ENCODE peak calls at places on chromosomes 3 and 15, in five cellular contexts. One of them, this sample, is unnamed.

GRCh38 chr3:188568750-188569149 is 414.8 kb downstream of the LPP start:
- DNase-seq in K562: no peak
- DNase-seq in HepG2: no peak
- DNase-seq in H1: no peak
- DNase-seq in GM12878: no peak
- DNase-seq in this sample: no peak

GRCh38 chr3:108512671-108513070 is 2.3 kb upstream of the MYH15 start:
- DNase-seq in K562: no peak
- DNase-seq in HepG2: no peak
- DNase-seq in H1: no peak
- DNase-seq in GM12878: no peak
- DNase-seq in this sample: no peak

GRCh38 chr3:123818921-123819429 is 65.2 kb downstream of the MYLK start:
- DNase-seq in K562: no peak
- DNase-seq in HepG2: peak
- DNase-seq in H1: no peak
- DNase-seq in GM12878: no peak
- DNase-seq in this sample: no peak

GRCh38 chr3:20511863-20512262 is 325.9 kb upstream of the SGO1 start:
- DNase-seq in K562: peak
- DNase-seq in HepG2: peak
- DNase-seq in H1: peak
- DNase-seq in GM12878: no peak
- DNase-seq in this sample: peak

GRCh38 chr3:173217127-173217526 is 76.1 kb upstream of the SPATA16 start:
- DNase-seq in K562: no peak
- DNase-seq in HepG2: no peak
- DNase-seq in H1: no peak
- DNase-seq in GM12878: no peak
- DNase-seq in this sample: no peak

GRCh38 chr15:91780387-91780786 is 73.1 kb upstream of the SLCO3A1 start:
- DNase-seq in K562: no peak
- DNase-seq in HepG2: no peak
- DNase-seq in H1: no peak
- DNase-seq in GM12878: no peak
- DNase-seq in this sample: no peak

GRCh38 chr3:45507820-45508317 is 86.7 kb upstream of the LIMD1 start:
- DNase-seq in K562: peak
- DNase-seq in HepG2: no peak
- DNase-seq in H1: peak
- DNase-seq in GM12878: no peak
- DNase-seq in this sample: peak

GRCh38 chr3:173066044-173066679 is 74.9 kb downstream of the SPATA16 start:
- DNase-seq in K562: no peak
- DNase-seq in HepG2: no peak
- DNase-seq in H1: no peak
- DNase-seq in GM12878: no peak
- DNase-seq in this sample: no peak

GRCh38 chr15:47411733-47412530 is 305.4 kb upstream of the SEMA6D start:
- DNase-seq in K562: no peak
- DNase-seq in HepG2: no peak
- DNase-seq in H1: no peak
- DNase-seq in GM12878: no peak
- DNase-seq in this sample: no peak

GRCh38 chr15:81885135-81885534 is 160.7 kb downstream of the MEX3B start:
- DNase-seq in K562: no peak
- DNase-seq in HepG2: no peak
- DNase-seq in H1: no peak
- DNase-seq in GM12878: no peak
- DNase-seq in this sample: no peak

GRCh38 chr3:194871143-194871863 is 185.6 kb downstream of the FAM43A start:
- DNase-seq in K562: no peak
- DNase-seq in HepG2: no peak
- DNase-seq in H1: no peak
- DNase-seq in GM12878: no peak
- DNase-seq in this sample: peak

GRCh38 chr15:73679180-73679579 is 5.0 kb upstream of the CD276 start:
- DNase-seq in K562: no peak
- DNase-seq in HepG2: no peak
- DNase-seq in H1: peak
- DNase-seq in GM12878: no peak
- DNase-seq in this sample: peak

GRCh38 chr15:39273805-39274411 is 307.0 kb upstream of the THBS1 start:
- DNase-seq in K562: no peak
- DNase-seq in HepG2: peak
- DNase-seq in H1: no peak
- DNase-seq in GM12878: no peak
- DNase-seq in this sample: no peak

GRCh38 chr15:61474796-61475195 is 245.7 kb upstream of the RORA start:
- DNase-seq in K562: no peak
- DNase-seq in HepG2: no peak
- DNase-seq in H1: no peak
- DNase-seq in GM12878: no peak
- DNase-seq in this sample: no peak

DNA sequence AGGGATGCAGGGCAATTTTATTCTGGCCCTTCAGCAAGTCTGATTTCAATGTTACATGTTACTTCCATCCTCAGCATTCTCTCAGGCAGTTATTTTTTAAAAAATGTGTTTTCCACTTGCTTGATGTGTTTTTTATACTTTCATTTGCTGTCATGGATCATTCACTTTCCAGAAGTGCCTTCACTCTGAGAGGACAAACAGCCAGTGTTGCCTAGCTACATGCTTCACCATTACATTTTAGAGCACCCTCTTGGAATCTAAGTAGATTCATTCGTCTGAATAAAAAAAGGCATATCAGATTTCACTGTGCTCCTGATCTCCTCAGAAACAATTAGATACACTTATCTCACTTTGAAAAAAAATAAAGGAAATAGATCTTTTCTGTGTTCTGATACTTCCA is 93.6 kb upstream of the POU1F1 start:
- DNase-seq in K562: no peak
- DNase-seq in HepG2: no peak
- DNase-seq in H1: no peak
- DNase-seq in GM12878: no peak
- DNase-seq in this sample: peak
- TF ChIP-seq CREB1 in K562: no peak
- TF ChIP-seq CREB1 in HepG2: no peak
- TF ChIP-seq CREB1 in H1: no peak
- TF ChIP-seq CREB1 in GM12878: no peak
- TF ChIP-seq CREB1 in this sample: no peak

GRCh38 chr3:48938689-48939088 is 20.0 kb downstream of the ARIH2 start:
- DNase-seq in K562: no peak
- DNase-seq in HepG2: no peak
- DNase-seq in H1: no peak
- DNase-seq in GM12878: no peak
- DNase-seq in this sample: no peak

GRCh38 chr3:48938156-48938555 is 19.5 kb downstream of the ARIH2 start:
- DNase-seq in K562: no peak
- DNase-seq in HepG2: peak
- DNase-seq in H1: no peak
- DNase-seq in GM12878: no peak
- DNase-seq in this sample: no peak

GRCh38 chr3:48931944-48932580 is 13.4 kb downstream of the ARIH2 start:
- DNase-seq in K562: no peak
- DNase-seq in HepG2: no peak
- DNase-seq in H1: no peak
- DNase-seq in GM12878: no peak
- DNase-seq in this sample: no peak

GRCh38 chr3:48934333-48934991 is 15.8 kb downstream of the ARIH2 start:
- DNase-seq in K562: no peak
- DNase-seq in HepG2: no peak
- DNase-seq in H1: no peak
- DNase-seq in GM12878: no peak
- DNase-seq in this sample: no peak

DNA sequence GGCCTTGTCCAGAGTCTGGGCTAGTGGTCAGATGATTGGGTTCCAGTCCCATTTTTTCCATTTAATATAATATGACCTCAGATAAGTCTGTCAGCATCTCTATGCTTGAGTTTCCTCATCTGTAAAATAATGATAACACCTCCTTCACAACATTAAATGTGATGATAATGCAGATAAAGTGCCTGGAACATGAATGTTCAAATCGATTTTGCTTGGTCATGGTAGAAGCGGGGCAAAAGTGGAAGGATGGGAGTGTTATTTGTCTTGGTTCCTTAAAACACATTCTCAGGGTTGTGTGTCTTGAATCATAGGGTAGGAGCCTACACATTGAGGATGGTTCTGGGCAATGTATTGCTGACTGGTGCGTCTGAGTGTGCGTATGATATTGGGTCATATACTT is 16.9 kb downstream of the ARIH2 start:
- DNase-seq in K562: no peak
- DNase-seq in HepG2: no peak
- DNase-seq in H1: no peak
- DNase-seq in GM12878: no peak
- DNase-seq in this sample: no peak
- H3K27ac ChIP-seq in K562: peak
- H3K27ac ChIP-seq in HepG2: no peak
- H3K27ac ChIP-seq in H1: no peak
- H3K27ac ChIP-seq in GM12878: no peak
- H3K27ac ChIP-seq in this sample: no peak

GRCh38 chr3:190217081-190217480 is 96.4 kb upstream of the P3H2 start:
- DNase-seq in K562: no peak
- DNase-seq in HepG2: no peak
- DNase-seq in H1: no peak
- DNase-seq in GM12878: no peak
- DNase-seq in this sample: no peak
- H2AFZ ChIP-seq in K562: no peak
- H2AFZ ChIP-seq in HepG2: no peak
- H2AFZ ChIP-seq in H1: no peak
- H2AFZ ChIP-seq in GM12878: no peak
- H2AFZ ChIP-seq in this sample: no peak

GRCh38 chr15:74847462-74847861 is 4.5 kb upstream of the ULK3 start:
- DNase-seq in K562: no peak
- DNase-seq in HepG2: no peak
- DNase-seq in H1: no peak
- DNase-seq in GM12878: no peak
- DNase-seq in this sample: no peak

GRCh38 chr15:74845208-74845568 is 2.2 kb upstream of the ULK3 start:
- DNase-seq in K562: no peak
- DNase-seq in HepG2: no peak
- DNase-seq in H1: no peak
- DNase-seq in GM12878: no peak
- DNase-seq in this sample: no peak

GRCh38 chr15:74843891-74844299 is 939 bp upstream of the ULK3 start:
- DNase-seq in K562: peak
- DNase-seq in HepG2: no peak
- DNase-seq in H1: no peak
- DNase-seq in GM12878: no peak
- DNase-seq in this sample: no peak

GRCh38 chr15:74844319-74845207 is 1.6 kb upstream of the ULK3 start:
- DNase-seq in K562: no peak
- DNase-seq in HepG2: no peak
- DNase-seq in H1: no peak
- DNase-seq in GM12878: no peak
- DNase-seq in this sample: no peak

DNA sequence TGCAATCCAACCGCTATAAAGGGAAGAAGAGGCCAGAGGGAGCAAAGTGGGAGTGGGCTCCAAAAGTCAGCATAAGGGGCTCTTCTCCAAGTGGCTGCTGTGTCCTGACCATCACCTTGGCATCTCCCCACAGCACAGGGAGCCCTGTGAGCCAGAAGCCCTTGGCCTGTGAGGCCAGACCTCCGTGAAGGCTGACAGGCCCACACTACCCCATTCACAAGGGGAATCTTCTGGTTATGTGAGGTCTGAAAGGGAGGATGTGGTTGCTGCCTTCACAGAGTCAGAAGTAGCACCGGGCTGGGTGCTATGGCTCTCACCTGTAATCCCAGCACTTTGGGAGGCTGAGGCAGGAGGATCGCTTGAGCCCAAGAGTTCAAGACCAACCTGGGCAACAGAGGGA is 2.6 kb upstream of the ULK3 start:
- DNase-seq in K562: no peak
- DNase-seq in HepG2: no peak
- DNase-seq in H1: no peak
- DNase-seq in GM12878: no peak
- DNase-seq in this sample: no peak
- TF ChIP-seq CREB1 in K562: no peak
- TF ChIP-seq CREB1 in HepG2: no peak
- TF ChIP-seq CREB1 in H1: no peak
- TF ChIP-seq CREB1 in GM12878: no peak
- TF ChIP-seq CREB1 in this sample: no peak

DNA sequence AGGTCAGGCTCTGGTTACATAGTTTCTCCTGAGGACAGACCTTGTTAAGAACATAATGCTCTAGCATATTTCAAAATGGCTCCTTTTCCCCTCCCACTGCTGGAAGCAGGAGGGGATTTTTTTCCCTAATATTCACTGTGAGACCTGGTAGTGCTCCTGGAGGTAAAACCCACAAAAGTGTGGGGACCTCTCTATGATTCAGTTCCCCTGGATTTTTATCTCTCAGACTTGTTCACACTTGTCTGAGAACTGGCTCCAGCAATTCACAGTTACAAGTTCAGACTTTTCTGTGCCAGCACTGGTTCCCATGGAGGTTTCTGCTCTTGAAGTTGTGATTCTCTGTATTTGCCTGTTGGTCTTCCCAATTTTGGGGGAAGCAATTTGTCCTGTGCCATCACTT is 36.3 kb upstream of the PCOLCE2 start:
- DNase-seq in K562: no peak
- DNase-seq in HepG2: no peak
- DNase-seq in H1: no peak
- DNase-seq in GM12878: no peak
- DNase-seq in this sample: no peak
- H3K27ac ChIP-seq in K562: no peak
- H3K27ac ChIP-seq in HepG2: no peak
- H3K27ac ChIP-seq in H1: no peak
- H3K27ac ChIP-seq in GM12878: no peak
- H3K27ac ChIP-seq in this sample: no peak

This sample was measured in GM23338.